ENCODE peak calls at places on chromosomes 11 and 22, in six cellular contexts. Q is heart left ventricle, T is bronchial epithelial cell, X is fibroblast of lung, D is ovary, K is esophagus squamous epithelium. C is an unnamed sample.

GRCh38 chr11:102391549-102392237 is 44.7 kb downstream of the BIRC2 start:
- DNase-seq in Q (no peak), T (no peak), X (no peak), D (no peak), K (no peak), C (no peak)

GRCh38 chr11:118606157-118606843 is 1.1 kb upstream of the PHLDB1 start:
- DNase-seq in Q (no peak), T (no peak), X (no peak), D (no peak), K (no peak), C (no peak)

GRCh38 chr11:111387318-111387863 is 8.3 kb upstream of the POU2AF1 start:
- DNase-seq in Q (no peak), T (no peak), X (no peak), D (no peak), K (no peak), C (no peak)

GRCh38 chr11:84289381-84289906 is 1003.3 kb upstream of the CCDC90B start:
- DNase-seq in Q (no peak), T (peak), X (peak), D (no peak), K (no peak), C (peak)

GRCh38 chr11:34830648-34831047 is 85.5 kb downstream of the APIP start:
- DNase-seq in Q (peak), T (no peak), X (peak), D (no peak), K (no peak), C (peak)

GRCh38 chr11:16297332-16297731 is 59.0 kb downstream of the SOX6 start:
- DNase-seq in Q (no peak), T (no peak), X (no peak), D (no peak), K (no peak), C (no peak)

GRCh38 chr11:81070948-81071347 is 1630.1 kb upstream of the TENM4 start:
- DNase-seq in Q (no peak), T (no peak), X (no peak), D (no peak), K (no peak), C (no peak)

GRCh38 chr11:79201637-79202347 is 239.0 kb downstream of the TENM4 start:
- DNase-seq in Q (no peak), T (peak), X (no peak), D (no peak), K (no peak), C (no peak)

GRCh38 chr22:17319541-17319940 is 49.7 kb upstream of the CECR2 start:
- DNase-seq in Q (no peak), T (no peak), X (no peak), D (no peak), K (no peak), C (no peak)

GRCh38 chr11:20444537-20444936 is 57.0 kb downstream of the PRMT3 start:
- DNase-seq in Q (no peak), T (peak), X (no peak), D (no peak), K (no peak), C (no peak)

GRCh38 chr11:118295834-118296454 is 8.6 kb upstream of the CD3E start:
- DNase-seq in Q (no peak), T (peak), X (peak), D (no peak), K (no peak), C (peak)

GRCh38 chr11:83971063-83971462 is 684.9 kb upstream of the CCDC90B start:
- DNase-seq in Q (no peak), T (peak), X (peak), D (no peak), K (no peak), C (peak)

GRCh38 chr11:30317030-30317429 is 5.9 kb upstream of the ARL14EP start:
- DNase-seq in Q (no peak), T (no peak), X (no peak), D (no peak), K (no peak), C (no peak)

GRCh38 chr11:22521226-22521625 is 104.4 kb downstream of the FANCF start:
- DNase-seq in Q (no peak), T (peak), X (peak), D (no peak), K (no peak), C (peak)

GRCh38 chr11:70230151-70230839 is 27.2 kb downstream of the FADD start:
- DNase-seq in Q (no peak), T (no peak), X (peak), D (no peak), K (no peak), C (no peak)

GRCh38 chr11:13051257-13051656 is 42.1 kb downstream of the RASSF10 start:
- DNase-seq in Q (no peak), T (peak), X (peak), D (no peak), K (no peak), C (no peak)

GRCh38 chr22:47295226-47295901 is 532.9 kb downstream of the TBC1D22A start:
- DNase-seq in Q (peak), T (no peak), X (no peak), D (no peak), K (no peak), C (no peak)

GRCh38 chr11:79122759-79123158 is 318.1 kb downstream of the TENM4 start:
- DNase-seq in Q (no peak), T (no peak), X (no peak), D (no peak), K (no peak), C (peak)

GRCh38 chr22:20964090-20964798 is 2.8 kb upstream of the AIFM3 start:
- DNase-seq in Q (peak), T (no peak), X (no peak), D (no peak), K (no peak), C (no peak)
- H3K4me3 ChIP-seq in Q (peak), T (peak), X (no peak), D (no peak), K (peak), C (peak)

GRCh38 chr11:64284048-64284961 is at the start of gene BAD:
- DNase-seq in Q (peak), T (peak), X (peak), D (peak), K (peak), C (no peak)

GRCh38 chr11:64287676-64288352 is 2.2 kb downstream of the GPR137 start:
- DNase-seq in Q (no peak), T (no peak), X (no peak), D (no peak), K (no peak), C (no peak)

GRCh38 chr11:64286801-64287159 is 1.1 kb downstream of the GPR137 start:
- DNase-seq in Q (no peak), T (no peak), X (no peak), D (no peak), K (no peak), C (no peak)

GRCh38 chr11:64284962-64285884 is at the start of gene GPR137:
- DNase-seq in Q (peak), T (peak), X (peak), D (peak), K (peak), C (no peak)

DNA sequence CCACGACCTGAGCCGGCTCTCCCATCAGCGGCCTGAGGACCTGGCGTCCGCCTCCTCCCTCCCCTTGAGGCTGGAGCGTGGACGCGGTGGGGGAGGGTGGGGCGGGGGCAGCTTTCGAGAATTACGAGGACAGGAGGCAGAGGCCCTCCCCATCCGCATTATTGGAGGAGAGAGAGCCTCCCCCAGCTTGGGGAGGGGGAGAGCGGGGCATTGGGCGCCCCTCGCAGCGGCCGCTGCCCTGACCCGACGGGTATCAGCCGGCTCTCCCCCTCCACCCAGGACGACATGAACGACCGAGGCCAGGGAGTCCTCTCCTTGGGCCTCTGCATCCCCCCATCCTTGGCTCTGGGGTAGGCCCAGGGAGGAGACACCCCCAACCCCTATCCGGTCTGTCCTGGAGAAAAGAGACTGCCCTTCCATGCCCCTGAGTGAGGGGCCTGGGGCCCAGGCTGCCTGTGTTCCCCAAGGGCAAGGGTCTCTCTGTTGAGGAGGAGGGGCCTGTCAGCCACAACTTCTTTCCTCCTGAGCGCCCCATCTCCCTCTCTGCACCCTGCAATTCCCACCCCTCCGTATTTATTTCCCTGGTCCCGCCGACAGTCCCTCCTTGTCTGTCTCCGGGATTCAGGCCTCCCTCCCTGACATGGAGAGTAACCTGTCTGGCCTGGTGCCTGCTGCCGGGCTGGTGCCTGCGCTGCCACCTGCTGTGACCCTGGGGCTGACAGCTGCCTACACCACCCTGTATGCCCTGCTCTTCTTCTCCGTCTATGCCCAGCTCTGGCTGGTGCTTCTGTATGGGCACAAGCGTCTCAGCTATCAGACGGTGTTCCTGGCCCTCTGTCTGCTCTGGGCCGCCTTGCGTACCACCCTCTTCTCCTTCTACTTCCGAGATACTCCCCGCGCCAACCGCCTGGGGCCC is 495 bp downstream of the GPR137 start:
- DNase-seq in Q (no peak), T (no peak), X (no peak), D (no peak), K (no peak), C (no peak)
- TF ChIP-seq CTCF in Q (no peak), T (peak), X (no peak), D (no peak), K (no peak), C (peak)

GRCh38 chr11:75767793-75768111 is 826 bp upstream of the DGAT2 start:
- DNase-seq in Q (no peak), T (no peak), X (no peak), D (no peak), K (no peak), C (no peak)
- H3K4me3 ChIP-seq in Q (no peak), T (no peak), X (no peak), D (no peak), K (peak), C (peak)

GRCh38 chr11:68651208-68651984 is 32.9 kb upstream of the GAL start:
- DNase-seq in Q (no peak), T (peak), X (peak), D (no peak), K (no peak), C (no peak)

GRCh38 chr11:68652683-68653156 is 31.6 kb upstream of the GAL start:
- DNase-seq in Q (no peak), T (no peak), X (no peak), D (no peak), K (no peak), C (no peak)

GRCh38 chr11:68651985-68652682 is 32.2 kb upstream of the GAL start:
- DNase-seq in Q (no peak), T (no peak), X (no peak), D (no peak), K (no peak), C (no peak)

GRCh38 chr11:68650801-68651200 is 33.5 kb upstream of the GAL start:
- DNase-seq in Q (no peak), T (no peak), X (no peak), D (no peak), K (no peak), C (no peak)

DNA sequence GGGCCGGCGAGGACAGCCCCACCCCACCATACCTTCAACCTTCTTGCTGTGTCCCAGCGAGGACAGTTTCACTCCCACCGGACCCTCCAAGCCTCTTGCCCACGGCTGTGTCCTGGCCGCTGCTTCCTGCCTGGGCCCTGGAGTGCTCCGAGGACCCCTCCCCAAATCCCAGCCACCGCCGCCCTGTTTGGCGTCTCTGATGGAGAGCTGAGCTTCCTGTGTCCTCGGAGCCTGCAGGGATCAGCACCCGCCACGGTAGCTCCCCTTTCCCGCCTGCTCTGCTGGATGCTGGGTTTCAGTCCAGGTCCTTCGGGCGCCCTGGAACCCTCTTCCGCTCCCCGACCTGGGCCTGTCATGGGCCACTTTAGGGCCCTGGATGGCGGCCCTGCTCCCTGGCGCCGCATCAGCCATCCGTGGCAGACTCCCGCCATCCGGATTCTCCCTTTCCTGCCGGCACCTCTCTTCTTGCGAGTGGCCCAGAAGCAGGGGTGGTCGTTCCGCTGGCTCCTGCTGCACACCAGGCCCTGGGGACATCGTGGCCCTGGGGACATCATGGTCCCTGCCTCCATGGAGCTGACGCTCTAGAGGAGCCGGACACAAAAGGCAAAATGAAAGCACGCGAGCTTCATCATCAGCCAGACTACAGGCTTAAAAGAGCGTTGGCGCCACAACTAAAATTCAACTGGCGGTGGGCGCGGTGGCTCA is 34.3 kb upstream of the GAL start:
- DNase-seq in Q (no peak), T (no peak), X (no peak), D (no peak), K (no peak), C (no peak)
- TF ChIP-seq CTCF in Q (no peak), T (no peak), X (no peak), D (no peak), K (no peak), C (no peak)

GRCh38 chr22:24506802-24507438 is 11.8 kb downstream of the UPB1 start:
- DNase-seq in Q (peak), T (peak), X (peak), D (peak), K (no peak), C (no peak)
- H3K4me3 ChIP-seq in Q (no peak), T (no peak), X (no peak), D (no peak), K (no peak), C (no peak)

DNA sequence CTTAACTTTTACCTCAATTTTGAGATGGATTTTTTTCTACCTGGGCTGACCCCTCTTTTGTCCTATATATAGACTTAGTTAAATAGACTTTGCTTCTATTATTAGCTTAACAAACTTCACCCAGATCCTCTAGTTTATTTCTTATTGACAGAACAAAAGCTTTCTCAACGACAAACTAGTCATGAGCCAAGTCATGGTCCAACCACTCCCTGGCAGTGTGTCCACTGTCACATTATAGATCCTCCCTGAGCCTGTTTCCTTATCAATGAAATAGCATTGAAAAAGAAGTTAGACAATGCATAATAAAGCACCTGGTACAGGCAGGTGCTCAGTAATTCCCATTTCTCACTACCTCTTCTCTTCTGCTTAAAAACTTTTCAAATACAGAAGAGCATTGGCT is 155.1 kb downstream of the SPON1 start:
- DNase-seq in Q (no peak), T (no peak), X (no peak), D (no peak), K (no peak), C (no peak)
- TF ChIP-seq CTCF in Q (no peak), T (no peak), X (no peak), D (no peak), K (no peak), C (no peak)

GRCh38 chr22:50302041-50302541 is 5.4 kb downstream of the PLXNB2 start:
- DNase-seq in Q (no peak), T (peak), X (no peak), D (no peak), K (no peak), C (no peak)
- H3K4me3 ChIP-seq in Q (no peak), T (no peak), X (peak), D (no peak), K (peak), C (no peak)

DNA sequence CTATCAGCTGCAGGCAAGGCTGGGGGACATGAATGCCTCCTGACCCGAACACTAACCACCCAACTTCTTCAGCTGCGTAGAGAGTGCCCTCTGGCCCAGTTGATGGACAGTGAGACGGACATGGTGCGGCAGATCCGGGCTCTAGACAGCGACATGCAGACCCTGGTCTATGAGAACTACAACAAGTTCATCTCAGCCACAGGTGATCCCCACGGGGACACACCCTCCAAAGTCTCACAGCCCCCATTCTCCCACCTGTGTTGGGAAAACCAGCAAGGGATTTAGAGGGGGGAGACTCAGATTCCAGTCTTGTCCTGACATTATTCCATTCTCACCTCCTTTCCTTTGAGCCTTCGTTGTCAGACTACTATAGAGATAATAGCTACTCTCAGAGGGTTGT is 912 bp downstream of the VPS51 start:
- DNase-seq in Q (no peak), T (no peak), X (no peak), D (no peak), K (no peak), C (no peak)
- TF ChIP-seq CTCF in Q (no peak), T (no peak), X (no peak), D (no peak), K (no peak), C (no peak)

DNA sequence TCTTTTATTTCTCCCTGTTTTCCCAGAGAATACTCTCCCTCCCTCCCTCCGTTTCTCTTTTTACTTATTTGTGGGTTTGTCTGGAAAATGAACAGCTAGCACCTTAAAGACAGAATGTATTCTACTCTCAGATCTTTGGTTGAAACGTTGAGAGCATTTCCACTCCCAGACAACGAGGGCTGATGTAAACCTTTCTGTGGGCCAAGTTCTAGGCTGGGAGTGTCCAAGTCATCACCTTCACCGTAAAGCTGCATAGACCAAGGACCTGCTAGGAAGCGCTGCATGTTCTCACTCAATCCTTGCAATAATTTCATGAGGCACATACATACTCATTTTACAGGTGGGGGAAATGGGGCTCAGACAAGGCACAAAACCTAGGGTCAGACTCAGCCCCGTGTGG is 32.4 kb downstream of the MYH9 start:
- DNase-seq in Q (no peak), T (no peak), X (no peak), D (no peak), K (no peak), C (no peak)
- H3K4me3 ChIP-seq in Q (peak), T (no peak), X (peak), D (peak), K (no peak), C (no peak)